ENCODE peak calls at places on chromosomes 12 and 14, in four cellular contexts. W, U, R and J are unnamed samples.
A peak's percentile ranks its signal among the peaks of the same experiment; 100 is the strongest.

GRCh38 chr12:70660620-70661219 is 23.5 kb upstream of the PTPRB start:
- DNase-seq in W (no peak), U (peak; percentile 95), R (no peak), J (peak; percentile 45)

GRCh38 chr14:65940056-65940735 is 527.7 kb downstream of the FUT8 start:
- DNase-seq in W (no peak), U (peak; percentile 32), R (peak; percentile 55), J (no peak)

GRCh38 chr12:104458645-104459555 is 2.2 kb downstream of the CHST11 start:
- DNase-seq in W (peak; percentile 36), U (peak; percentile 63), R (peak; percentile 34), J (no peak)

GRCh38 chr12:111361717-111362576 is 6.9 kb downstream of the PHETA1 start:
- DNase-seq in W (no peak), U (no peak), R (no peak), J (no peak)

GRCh38 chr14:61233436-61233956 is 47.6 kb downstream of the TMEM30B start:
- DNase-seq in W (no peak), U (no peak), R (no peak), J (no peak)

GRCh38 chr12:55019784-55020183 is at the start of gene NEUROD4:
- DNase-seq in W (peak; percentile 20), U (peak; percentile 60), R (peak; percentile 97), J (peak; percentile 57)

GRCh38 chr12:64633940-64634337 is 23.6 kb downstream of the RASSF3 start:
- DNase-seq in W (peak; percentile 51), U (peak; percentile 72), R (peak; percentile 29), J (peak; percentile 87)

GRCh38 chr12:99130808-99131538 is 485.9 kb downstream of the APAF1 start:
- DNase-seq in W (no peak), U (no peak), R (no peak), J (no peak)

GRCh38 chr14:54252072-54252730 is 144.6 kb upstream of the CDKN3 start:
- DNase-seq in W (peak; percentile 8), U (peak; percentile 92), R (peak; percentile 41), J (peak; percentile 24)

GRCh38 chr12:57243521-57244305 is 7.3 kb downstream of the STAC3 start:
- DNase-seq in W (peak; percentile 47), U (peak; percentile 57), R (peak; percentile 92), J (no peak)